ENCODE peak calls at places on chromosomes 2 and 18, in nine cellular contexts. L is IMR-90, Q is colonic mucosa, V is transverse colon, U is HCT116, Y is tibial nerve, S is upper lobe of right lung, R is endodermal cell, I is body of pancreas. N is an unnamed sample.
A peak's percentile ranks its signal among the peaks of the same experiment; 100 is the strongest.

GRCh38 chr2:119486886-119487285 is 37.4 kb downstream of the SCTR start:
- DNase-seq in L (peak; percentile 16), Q (no peak), V (no peak), U (no peak), Y (no peak), S (no peak), R (no peak), I (no peak), N (no peak)

GRCh38 chr2:112153179-112153490 is 14.9 kb downstream of the FBLN7 start:
- DNase-seq in L (no peak), Q (no peak), V (no peak), U (no peak), Y (no peak), S (peak; percentile 30), R (peak; percentile 24), I (peak; percentile 24), N (no peak)

GRCh38 chr2:127065299-127065931 is 41.5 kb downstream of the BIN1 start:
- DNase-seq in L (no peak), Q (no peak), V (no peak), U (no peak), Y (no peak), S (no peak), R (no peak), I (no peak), N (no peak)

GRCh38 chr2:241279828-241280227 is 35.6 kb downstream of the HDLBP start:
- DNase-seq in L (no peak), Q (no peak), V (no peak), U (no peak), Y (no peak), S (no peak), R (no peak), I (no peak), N (no peak)

GRCh38 chr2:45119855-45120254 is 110.6 kb upstream of the SIX2 start:
- DNase-seq in L (peak; percentile 85), Q (no peak), V (no peak), U (no peak), Y (no peak), S (no peak), R (no peak), I (no peak), N (no peak)

GRCh38 chr2:60392014-60392391 is 161.5 kb downstream of the BCL11A start:
- DNase-seq in L (no peak), Q (no peak), V (no peak), U (no peak), Y (no peak), S (no peak), R (no peak), I (no peak), N (no peak)

GRCh38 chr2:197223455-197223854 is 87.1 kb downstream of the ANKRD44 start:
- DNase-seq in L (no peak), Q (no peak), V (no peak), U (no peak), Y (no peak), S (no peak), R (no peak), I (no peak), N (no peak)

GRCh38 chr2:43225788-43226557 is 433 bp downstream of the ZFP36L2 start:
- DNase-seq in L (peak; percentile 68), Q (peak; percentile 76), V (no peak), U (no peak), Y (peak; percentile 43), S (peak; percentile 92), R (no peak), I (peak; percentile 83), N (peak; percentile 68)

GRCh38 chr18:4060427-4061281 is 394.5 kb downstream of the DLGAP1 start:
- DNase-seq in L (no peak), Q (no peak), V (no peak), U (no peak), Y (no peak), S (no peak), R (no peak), I (no peak), N (no peak)

GRCh38 chr2:185202416-185202815 is 536.2 kb upstream of the FSIP2 start:
- DNase-seq in L (no peak), Q (no peak), V (no peak), U (no peak), Y (no peak), S (no peak), R (no peak), I (no peak), N (no peak)

GRCh38 chr18:8951491-8951890 is 151.0 kb upstream of the NDUFV2 start:
- DNase-seq in L (no peak), Q (no peak), V (no peak), U (no peak), Y (no peak), S (no peak), R (no peak), I (no peak), N (no peak)

DNA sequence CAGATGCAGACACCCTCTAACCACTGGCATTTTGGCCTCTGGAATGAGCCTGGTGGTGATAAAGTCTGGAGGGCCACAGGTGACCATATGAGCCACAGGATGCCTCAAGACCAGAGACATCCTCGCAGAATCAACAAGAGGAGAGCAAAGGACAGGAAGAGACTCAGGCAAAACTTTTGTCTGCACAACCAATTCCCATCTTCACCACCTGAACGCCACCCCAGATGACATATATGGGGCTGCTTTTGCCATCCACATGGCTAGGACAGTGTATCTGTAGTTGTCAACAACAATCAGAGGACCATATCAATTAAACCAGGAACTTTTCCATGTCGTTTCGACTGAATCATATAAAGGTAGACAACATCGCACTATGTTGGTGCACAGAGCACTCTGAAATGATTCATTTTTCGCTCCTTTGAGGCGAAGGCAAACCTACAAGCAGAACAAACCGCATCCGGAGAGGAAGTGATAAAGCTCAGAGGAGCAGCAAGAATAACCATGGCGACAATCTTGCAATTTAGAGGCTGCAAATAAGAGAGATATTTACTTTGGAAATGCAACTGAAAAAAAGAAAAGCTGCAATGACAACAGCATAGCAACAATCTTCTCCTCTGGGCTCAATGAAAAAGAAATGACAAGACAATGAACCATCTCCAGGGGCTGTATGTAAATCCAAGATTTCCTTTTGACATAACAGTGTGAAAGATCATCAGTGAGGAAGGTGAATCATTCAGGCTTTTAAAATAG is 204.5 kb downstream of the ARL4C start:
- DNase-seq in L (no peak), Q (no peak), V (peak; percentile 33), U (no peak), Y (no peak), S (no peak), R (no peak), I (no peak), N (no peak)
- H3K4me1 ChIP-seq in L (peaks cover 11% of the 10 kb centered on the region), Q (peaks cover 8% of the 10 kb centered on the region), V (peaks cover 4% of the 10 kb centered on the region), U (peaks cover 19% of the 10 kb centered on the region), Y (no peaks in the 10 kb centered on the region), S (peaks cover 29% of the 10 kb centered on the region), R (peaks cover 7% of the 10 kb centered on the region), I (peaks cover 14% of the 10 kb centered on the region), N (no peaks in the 10 kb centered on the region)

DNA sequence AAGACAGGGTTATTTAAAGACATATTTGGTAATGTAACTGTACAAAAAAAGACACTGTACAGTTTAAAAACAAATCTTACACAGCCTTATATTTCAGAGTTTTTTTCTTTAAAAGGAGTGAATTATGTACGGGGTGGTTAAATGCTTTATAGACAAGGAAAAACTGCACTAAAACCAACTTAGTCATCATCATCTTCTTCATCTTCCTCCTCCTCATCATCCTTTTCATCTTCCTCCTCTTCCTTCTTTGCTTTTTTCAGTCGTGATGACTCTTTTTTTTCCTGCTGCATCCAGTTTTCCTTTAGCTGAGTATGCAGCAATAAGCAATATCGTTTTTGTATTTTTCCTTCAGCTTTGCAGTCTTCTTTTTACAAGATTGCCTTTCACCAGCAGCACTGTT is 14.6 kb upstream of the MBOAT2 start:
- DNase-seq in L (no peak), Q (no peak), V (no peak), U (no peak), Y (no peak), S (no peak), R (no peak), I (no peak), N (no peak)
- H3K27ac ChIP-seq in L (no peak overlapping the region), Q (no peak overlapping the region), V (no peak overlapping the region), U (no peak overlapping the region), Y (no peak overlapping the region), S (no peak overlapping the region), R (no peak overlapping the region), I (no peak overlapping the region), N (no peak overlapping the region)

GRCh38 chr2:171707752-171708151 is 20.5 kb downstream of the DYNC1I2 start:
- DNase-seq in L (no peak), Q (no peak), V (no peak), U (no peak), Y (no peak), S (no peak), R (no peak), I (no peak), N (no peak)

GRCh38 chr2:171702781-171703556 is 15.7 kb downstream of the DYNC1I2 start:
- DNase-seq in L (peak; percentile 49), Q (no peak), V (no peak), U (no peak), Y (no peak), S (no peak), R (no peak), I (no peak), N (no peak)

GRCh38 chr2:171703574-171704347 is 16.5 kb downstream of the DYNC1I2 start:
- DNase-seq in L (peak; percentile 56), Q (no peak), V (no peak), U (peak; percentile 29), Y (no peak), S (no peak), R (no peak), I (peak; percentile 8), N (peak; percentile 72)

GRCh38 chr2:171709011-171709685 is 21.9 kb downstream of the DYNC1I2 start:
- DNase-seq in L (no peak), Q (no peak), V (no peak), U (no peak), Y (no peak), S (no peak), R (no peak), I (no peak), N (no peak)

GRCh38 chr2:171706152-171706803 is 19.0 kb downstream of the DYNC1I2 start:
- DNase-seq in L (peak; percentile 46), Q (no peak), V (no peak), U (no peak), Y (no peak), S (no peak), R (no peak), I (no peak), N (peak; percentile 82)
- TF ChIP-seq CTCF in L (peak; percentile 51), Q (peak; percentile 16), V (peak; percentile 10), U (peak; percentile 18), Y (no peak), S (peak; percentile 21), R (peak; percentile 59), I (no peak), N (peak; percentile 66)

DNA sequence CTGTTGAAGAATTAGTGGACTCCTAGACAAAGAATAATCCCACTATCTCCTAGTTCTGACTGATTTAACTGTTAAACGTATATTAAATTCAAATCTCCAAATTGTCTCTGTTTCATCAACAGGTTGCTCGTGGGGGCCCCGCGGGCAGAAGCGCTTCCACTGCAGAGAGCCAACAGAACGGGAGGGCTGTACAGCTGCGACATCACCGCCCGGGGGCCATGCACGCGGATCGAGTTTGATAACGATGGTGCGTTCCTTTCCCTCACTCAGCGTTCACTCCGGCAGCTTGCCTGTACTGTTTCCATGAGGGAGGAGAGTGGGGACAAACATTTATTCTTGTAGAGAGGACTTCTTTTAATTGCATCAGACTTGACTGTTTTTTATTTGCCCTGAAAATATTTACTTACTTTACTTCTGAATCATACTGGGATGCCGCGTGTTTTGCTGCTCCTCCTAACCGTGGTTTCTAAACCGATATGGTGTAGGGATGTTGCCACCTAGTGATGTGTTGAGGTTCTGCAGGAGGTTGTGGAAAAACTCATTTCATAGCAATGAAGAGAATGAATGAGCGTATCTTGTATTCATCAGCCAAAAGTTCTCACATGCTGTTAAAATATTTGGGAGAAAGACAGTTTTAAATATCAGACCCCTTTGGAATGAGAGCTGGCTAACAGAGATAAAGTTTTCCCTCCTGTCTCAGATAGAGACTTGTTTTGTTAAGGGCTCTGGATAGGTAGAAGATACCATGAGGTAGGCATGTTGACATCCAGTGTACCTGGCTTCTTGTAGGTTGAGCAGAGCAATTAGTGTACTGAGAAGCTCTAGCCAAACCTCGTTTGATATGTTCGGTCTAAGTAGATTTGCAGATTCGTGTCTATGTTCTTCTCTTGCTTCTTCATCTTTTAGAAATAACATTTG is 38.3 kb downstream of the ITGA6 start:
- DNase-seq in L (peak; percentile 89), Q (peak; percentile 86), V (peak; percentile 83), U (no peak), Y (peak; percentile 54), S (no peak), R (peak; percentile 85), I (peak; percentile 89), N (peak; percentile 85)
- H3K4me1 ChIP-seq in L (peaks cover 6% of the 10 kb centered on the region), Q (peaks cover 20% of the 10 kb centered on the region), V (peaks cover 33% of the 10 kb centered on the region), U (peaks cover 23% of the 10 kb centered on the region), Y (peaks cover 55% of the 10 kb centered on the region), S (peaks cover 20% of the 10 kb centered on the region), R (peaks cover 12% of the 10 kb centered on the region), I (peaks cover 53% of the 10 kb centered on the region), N (peaks cover 16% of the 10 kb centered on the region)